ENCODE peak calls at places on chromosomes 3 and 15, in nine cellular contexts. D is CD4-positive, alpha-beta T cell; W is glutamatergic neuron; J is uterus; L is astrocyte of the hippocampus; F is EL; E is NCI-H2081; A is activated CD4-positive, alpha-beta T cell treated with anti-CD3 and anti-CD28 coated beads for 4 hours; N is NCI-H1105. R is an unnamed sample.

GRCh38 chr3:43477600-43477999 is 144.2 kb downstream of the ANO10 start:
- DNase-seq in D (peak), W (no peak), J (peak), L (no peak), F (no peak), E (no peak), A (peak), N (no peak), R (no peak)

GRCh38 chr15:45522931-45523331 is 376 bp upstream of the SLC30A4 start:
- DNase-seq in D (no peak), W (no peak), J (no peak), L (no peak), F (peak), E (peak), A (no peak), N (no peak), R (no peak)

GRCh38 chr3:99753268-99753975 is 64.2 kb upstream of the CMSS1 start:
- DNase-seq in D (no peak), W (no peak), J (peak), L (peak), F (peak), E (peak), A (no peak), N (peak), R (peak)

GRCh38 chr3:195709676-195710085 is 11.1 kb upstream of the MUC20 start:
- DNase-seq in D (no peak), W (no peak), J (no peak), L (no peak), F (no peak), E (no peak), A (no peak), N (no peak), R (no peak)

GRCh38 chr15:42890161-42890913 is 30.2 kb downstream of the TTBK2 start:
- DNase-seq in D (no peak), W (no peak), J (no peak), L (peak), F (peak), E (no peak), A (no peak), N (no peak), R (peak)

GRCh38 chr15:28975766-28976179 is 90.0 kb downstream of the APBA2 start:
- DNase-seq in D (peak), W (peak), J (no peak), L (peak), F (peak), E (peak), A (peak), N (peak), R (peak)

GRCh38 chr15:60155661-60156060 is 151.6 kb downstream of the FOXB1 start:
- DNase-seq in D (no peak), W (no peak), J (no peak), L (peak), F (peak), E (no peak), A (no peak), N (no peak), R (peak)

GRCh38 chr3:119323401-119324107 is 29.4 kb downstream of the ARHGAP31 start:
- DNase-seq in D (peak), W (no peak), J (no peak), L (no peak), F (no peak), E (peak), A (no peak), N (peak), R (no peak)

GRCh38 chr3:52440671-52441070 is 4.2 kb downstream of the SEMA3G start:
- DNase-seq in D (no peak), W (no peak), J (no peak), L (no peak), F (no peak), E (no peak), A (no peak), N (no peak), R (no peak)

GRCh38 chr3:188170461-188171459 is 16.8 kb downstream of the LPP start:
- DNase-seq in D (peak), W (no peak), J (no peak), L (no peak), F (no peak), E (no peak), A (peak), N (no peak), R (no peak)

GRCh38 chr15:51969728-51970127 is 1.9 kb downstream of the LEO1 start:
- DNase-seq in D (no peak), W (no peak), J (no peak), L (no peak), F (peak), E (no peak), A (no peak), N (no peak), R (no peak)

GRCh38 chr3:177345049-177345972 is 148.0 kb upstream of the TBL1XR1 start:
- DNase-seq in D (peak), W (no peak), J (peak), L (peak), F (peak), E (peak), A (peak), N (peak), R (peak)

GRCh38 chr3:16739416-16740091 is 134.3 kb upstream of the DAZL start:
- DNase-seq in D (no peak), W (no peak), J (no peak), L (peak), F (peak), E (no peak), A (no peak), N (no peak), R (no peak)

GRCh38 chr3:126197854-126198584 is 17.6 kb upstream of the ALDH1L1 start:
- DNase-seq in D (peak), W (peak), J (peak), L (peak), F (peak), E (peak), A (no peak), N (peak), R (peak)

GRCh38 chr15:75693501-75694240 is 19.0 kb downstream of the CSPG4 start:
- DNase-seq in D (no peak), W (no peak), J (no peak), L (peak), F (peak), E (no peak), A (no peak), N (no peak), R (peak)

GRCh38 chr3:37346227-37347005 is 172.0 kb upstream of the LRRFIP2 start:
- DNase-seq in D (no peak), W (no peak), J (no peak), L (no peak), F (no peak), E (no peak), A (no peak), N (no peak), R (no peak)

GRCh38 chr3:146227486-146227885 is 23.4 kb downstream of the PLSCR4 start:
- DNase-seq in D (no peak), W (no peak), J (no peak), L (no peak), F (no peak), E (no peak), A (no peak), N (no peak), R (no peak)

GRCh38 chr3:12483364-12483763 is 916 bp upstream of the TSEN2 start:
- DNase-seq in D (no peak), W (no peak), J (no peak), L (peak), F (peak), E (no peak), A (no peak), N (peak), R (no peak)

GRCh38 chr3:40229963-40230362 is 79.5 kb upstream of the EIF1B start:
- DNase-seq in D (no peak), W (no peak), J (no peak), L (no peak), F (no peak), E (no peak), A (no peak), N (no peak), R (no peak)

GRCh38 chr15:23860290-23860751 is 173.2 kb upstream of the NDN start:
- DNase-seq in D (no peak), W (no peak), J (no peak), L (no peak), F (no peak), E (no peak), A (no peak), N (no peak), R (no peak)

GRCh38 chr3:186821429-186822367 is 15.4 kb upstream of the RFC4 start:
- DNase-seq in D (no peak), W (no peak), J (no peak), L (peak), F (peak), E (peak), A (no peak), N (peak), R (peak)

GRCh38 chr3:35484939-35485605 is 154.3 kb upstream of the ARPP21 start:
- DNase-seq in D (no peak), W (no peak), J (no peak), L (no peak), F (no peak), E (no peak), A (no peak), N (no peak), R (peak)

R was measured in myocyte.